ENCODE peak calls at places on chromosomes 7 and 10, in four cellular contexts. B is heart left ventricle, U is left cardiac atrium, T is A673. S is an unnamed sample.

GRCh38 chr10:1178506-1178905 is 122.3 kb downstream of the WDR37 start:
- DNase-seq in B (no peak), U (no peak), T (no peak), S (peak)

GRCh38 chr7:158995514-158995913 is 139.2 kb downstream of the DYNC2I1 start:
- DNase-seq in B (no peak), T (no peak), U (no peak), S (no peak)

GRCh38 chr7:79282051-79282694 is 171.3 kb downstream of the MAGI2 start:
- DNase-seq in T (peak), B (no peak), U (no peak), S (no peak)

GRCh38 chr10:103983367-103983911 is 16.5 kb downstream of the SLK start:
- DNase-seq in B (no peak), T (no peak), U (no peak), S (no peak)

GRCh38 chr7:41732279-41733062 is 29.6 kb upstream of the INHBA start:
- DNase-seq in U (no peak), T (peak), B (no peak), S (peak)

GRCh38 chr10:15237351-15237750 is 68.9 kb upstream of the NMT2 start:
- DNase-seq in B (no peak), U (peak), T (no peak), S (peak)

GRCh38 chr7:37732253-37732652 is 48.7 kb downstream of the GPR141 start:
- DNase-seq in U (no peak), T (peak), B (peak), S (no peak)

GRCh38 chr7:155462163-155462735 is 4.3 kb downstream of the EN2 start:
- DNase-seq in B (no peak), T (no peak), U (no peak), S (no peak)

GRCh38 chr7:13656330-13656729 is 333.1 kb downstream of the ETV1 start:
- DNase-seq in T (no peak), B (no peak), U (no peak), S (no peak)

GRCh38 chr10:71244638-71245419 is 32.5 kb downstream of the UNC5B start:
- DNase-seq in U (peak), T (peak), B (peak), S (peak)

GRCh38 chr10:121127151-121127906 is 276.2 kb downstream of the WDR11 start:
- DNase-seq in B (no peak), T (no peak), U (no peak), S (no peak)

GRCh38 chr10:114682532-114682931 is 24.5 kb upstream of the ABLIM1 start:
- DNase-seq in U (no peak), T (no peak), B (no peak), S (no peak)

GRCh38 chr10:117651121-117651520 is 108.6 kb downstream of the EMX2 start:
- DNase-seq in T (no peak), U (no peak), B (no peak), S (no peak)

GRCh38 chr10:125337510-125337909 is 177.1 kb upstream of the CTBP2 start:
- DNase-seq in U (no peak), T (no peak), B (no peak), S (no peak)

GRCh38 chr10:49484501-49485230 is 54.3 kb downstream of the ERCC6 start:
- DNase-seq in B (no peak), T (no peak), U (no peak), S (no peak)